ENCODE peak calls at places on chromosomes 7 and 10, in five cellular contexts. I is HepG2, P is K562, K is H1, S is GM12878. J is an unnamed sample.

GRCh38 chr7:42155836-42156540 is 81.0 kb downstream of the GLI3 start:
- DNase-seq in I (no peak), P (no peak), K (no peak), S (no peak), J (no peak)

GRCh38 chr10:52631146-52631545 is 141.4 kb downstream of the MBL2 start:
- DNase-seq in I (no peak), P (no peak), K (no peak), S (no peak), J (no peak)

GRCh38 chr7:130893441-130893894 is 159.5 kb upstream of the KLF14 start:
- DNase-seq in I (peak), P (no peak), K (no peak), S (no peak), J (no peak)

GRCh38 chr7:103001210-103001609 is 73.4 kb downstream of the FBXL13 start:
- DNase-seq in I (no peak), P (no peak), K (no peak), S (no peak), J (no peak)

GRCh38 chr7:91784469-91784868 is 96.0 kb downstream of the MTERF1 start:
- DNase-seq in I (no peak), P (peak), K (no peak), S (no peak), J (peak)

GRCh38 chr7:19984231-19984632 is 210.8 kb upstream of the TMEM196 start:
- DNase-seq in I (no peak), P (no peak), K (no peak), S (no peak), J (no peak)

GRCh38 chr7:129906700-129907099 is 46.1 kb downstream of the UBE2H start:
- DNase-seq in I (peak), P (no peak), K (no peak), S (no peak), J (peak)

GRCh38 chr10:72379776-72380175 is 25.1 kb upstream of the DNAJB12 start:
- DNase-seq in I (no peak), P (no peak), K (no peak), S (no peak), J (no peak)

GRCh38 chr10:74320717-74321116 is 169.7 kb downstream of the ADK start:
- DNase-seq in I (no peak), P (no peak), K (no peak), S (no peak), J (no peak)

GRCh38 chr10:48494073-48494472 is 110.8 kb downstream of the ARHGAP22 start:
- DNase-seq in I (no peak), P (no peak), K (no peak), S (no peak), J (no peak)

GRCh38 chr7:39624202-39624807 is 933 bp downstream of the RALA start:
- DNase-seq in I (no peak), P (no peak), K (no peak), S (no peak), J (no peak)

GRCh38 chr7:98360221-98361124 is 40.4 kb downstream of the BAIAP2L1 start:
- DNase-seq in I (peak), P (peak), K (peak), S (no peak), J (peak)

GRCh38 chr7:29289156-29290021 is 94.8 kb downstream of the CHN2 start:
- DNase-seq in I (peak), P (no peak), K (no peak), S (peak), J (no peak)

GRCh38 chr10:27815261-27815660 is 69.6 kb upstream of the MKX start:
- DNase-seq in I (no peak), P (no peak), K (no peak), S (no peak), J (no peak)

GRCh38 chr10:122455376-122456056 is 1.1 kb downstream of the ARMS2 start:
- DNase-seq in I (no peak), P (no peak), K (no peak), S (no peak), J (no peak)

GRCh38 chr10:63700935-63701263 is 179.7 kb downstream of the REEP3 start:
- DNase-seq in I (no peak), P (no peak), K (no peak), S (no peak), J (no peak)

GRCh38 chr10:100462709-100463108 is at the start of gene WNT8B:
- DNase-seq in I (no peak), P (no peak), K (no peak), S (no peak), J (no peak)

GRCh38 chr10:133465950-133466474 is 12.3 kb downstream of the SCART1 start:
- DNase-seq in I (no peak), P (no peak), K (no peak), S (no peak), J (no peak)
- TF ChIP-seq KDM1A in I (no peak), P (no peak), K (no peak), S (no peak), J (no peak)

GRCh38 chr7:4816419-4817080 is 41.1 kb downstream of the AP5Z1 start:
- DNase-seq in I (no peak), P (no peak), K (no peak), S (no peak), J (no peak)
- TF ChIP-seq KDM1A in I (no peak), P (no peak), K (no peak), S (no peak), J (no peak)

GRCh38 chr7:148645948-148646347 is 52.8 kb upstream of the CUL1 start:
- DNase-seq in I (no peak), P (no peak), K (no peak), S (no peak), J (no peak)

GRCh38 chr7:148652773-148653172 is 45.9 kb upstream of the CUL1 start:
- DNase-seq in I (no peak), P (no peak), K (no peak), S (no peak), J (no peak)

GRCh38 chr7:148650232-148650858 is 48.4 kb upstream of the CUL1 start:
- DNase-seq in I (no peak), P (no peak), K (no peak), S (no peak), J (no peak)
- TF ChIP-seq KDM1A in I (no peak), P (no peak), K (no peak), S (no peak), J (no peak)

GRCh38 chr7:90719159-90719558 is 123.0 kb downstream of the CDK14 start:
- DNase-seq in I (no peak), P (no peak), K (no peak), S (no peak), J (no peak)
- TF ChIP-seq KDM1A in I (no peak), P (no peak), K (no peak), S (no peak), J (no peak)

GRCh38 chr7:155964543-155964942 is 152.3 kb upstream of the SHH start:
- DNase-seq in I (no peak), P (no peak), K (no peak), S (no peak), J (no peak)
- TF ChIP-seq KDM1A in I (no peak), P (no peak), K (no peak), S (no peak), J (no peak)

GRCh38 chr7:50921114-50921513 is 138.4 kb upstream of the GRB10 start:
- DNase-seq in I (no peak), P (no peak), K (no peak), S (no peak), J (no peak)
- TF ChIP-seq KDM1A in I (no peak), P (no peak), K (no peak), S (no peak), J (no peak)

GRCh38 chr10:132432176-132432540 is 35.2 kb downstream of the PWWP2B start:
- DNase-seq in I (no peak), P (no peak), K (no peak), S (no peak), J (no peak)

GRCh38 chr10:132433671-132434340 is 36.8 kb downstream of the PWWP2B start:
- DNase-seq in I (no peak), P (no peak), K (no peak), S (no peak), J (no peak)

GRCh38 chr10:132436861-132437410 is 39.9 kb downstream of the PWWP2B start:
- DNase-seq in I (no peak), P (no peak), K (no peak), S (no peak), J (no peak)

GRCh38 chr10:132431537-132432175 is 34.7 kb downstream of the PWWP2B start:
- DNase-seq in I (no peak), P (no peak), K (no peak), S (no peak), J (no peak)

GRCh38 chr10:132434405-132435005 is 37.5 kb downstream of the PWWP2B start:
- DNase-seq in I (no peak), P (peak), K (no peak), S (no peak), J (no peak)
- TF ChIP-seq KDM1A in I (no peak), P (peak), K (no peak), S (no peak), J (no peak)

DNA sequence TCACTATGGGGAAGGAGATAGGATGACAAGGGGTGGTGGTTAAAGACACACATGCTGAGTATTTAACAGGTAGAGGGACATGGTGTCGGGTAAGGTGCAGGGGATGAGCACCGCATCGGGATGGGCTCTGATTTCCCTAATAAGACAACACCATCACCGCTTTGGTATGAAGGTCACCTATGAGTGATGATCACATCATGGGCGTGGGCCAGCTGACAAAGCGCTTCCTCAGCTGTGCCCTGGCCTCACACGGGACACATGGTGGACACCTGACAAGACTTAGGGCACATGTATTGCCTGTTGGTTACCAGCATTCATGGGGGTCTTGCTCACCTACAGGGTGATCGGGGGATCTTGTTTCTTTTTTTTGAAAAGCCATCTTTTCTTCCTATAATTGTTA is 12.8 kb downstream of the C7orf57 start:
- DNase-seq in I (no peak), P (no peak), K (no peak), S (no peak), J (no peak)
- TF ChIP-seq KDM1A in I (no peak), P (no peak), K (no peak), S (no peak), J (no peak)

GRCh38 chr7:135775230-135775629 is 26.6 kb upstream of the FAM180A start:
- DNase-seq in I (no peak), P (no peak), K (no peak), S (no peak), J (no peak)

GRCh38 chr7:135771961-135772638 is 23.5 kb upstream of the FAM180A start:
- DNase-seq in I (no peak), P (no peak), K (no peak), S (no peak), J (no peak)

GRCh38 chr7:135772639-135773019 is 24.0 kb upstream of the FAM180A start:
- DNase-seq in I (no peak), P (no peak), K (no peak), S (no peak), J (no peak)

GRCh38 chr7:135773451-135773850 is 24.8 kb upstream of the FAM180A start:
- DNase-seq in I (no peak), P (no peak), K (no peak), S (no peak), J (no peak)

DNA sequence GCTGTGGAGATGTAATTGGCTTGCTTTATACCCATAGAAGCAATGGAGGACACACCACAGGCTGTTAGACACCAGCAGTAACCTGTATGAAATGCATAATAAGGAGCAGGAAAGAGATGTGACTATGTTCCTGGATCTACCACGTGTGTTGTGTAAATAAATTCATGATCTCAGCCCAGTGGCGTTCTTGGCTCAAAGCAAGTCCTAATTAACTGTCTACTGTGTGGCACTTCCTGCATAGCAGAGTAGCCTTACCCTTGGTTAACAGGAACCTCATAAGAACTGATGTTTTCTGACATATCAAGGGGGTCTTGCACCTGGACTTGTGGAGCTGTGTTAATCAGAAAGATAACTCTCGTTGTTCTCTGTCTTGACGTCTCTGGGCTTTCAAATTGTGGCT is 25.7 kb upstream of the FAM180A start:
- DNase-seq in I (peak), P (no peak), K (no peak), S (no peak), J (peak)
- TF ChIP-seq KDM1A in I (no peak), P (no peak), K (no peak), S (no peak), J (no peak)

GRCh38 chr10:44240766-44241165 is 144.1 kb downstream of the CXCL12 start:
- DNase-seq in I (no peak), P (no peak), K (no peak), S (no peak), J (no peak)
- TF ChIP-seq KDM1A in I (no peak), P (no peak), K (no peak), S (no peak), J (no peak)

J was measured in A549.